ENCODE peak calls at places on chromosome 7, in six cellular contexts. X is IMR-90, S is H1, F is neuronal stem cell, K is mesenchymal stem cell, J is trophoblast cell. C is an unnamed sample.

GRCh38 chr7:82506702-82507101 is 63.1 kb upstream of the CACNA2D1 start:
- DNase-seq in J (no peak), X (peak), K (peak), F (no peak), S (no peak), C (peak)

GRCh38 chr7:148328906-148329305 is 261.7 kb upstream of the C7orf33 start:
- DNase-seq in J (no peak), S (no peak), F (no peak), X (no peak), K (no peak), C (no peak)

GRCh38 chr7:31082450-31082849 is 30.3 kb downstream of the ADCYAP1R1 start:
- DNase-seq in X (no peak), J (no peak), S (no peak), K (no peak), F (no peak), C (no peak)

GRCh38 chr7:32936686-32937085 is 20.6 kb upstream of the FKBP9 start:
- DNase-seq in X (no peak), K (no peak), J (no peak), S (no peak), F (no peak), C (no peak)

GRCh38 chr7:88835147-88835728 is 39.7 kb upstream of the TEX47 start:
- DNase-seq in J (no peak), K (no peak), S (peak), F (peak), X (no peak), C (no peak)

GRCh38 chr7:142308918-142309317 is 51.1 kb upstream of the PRSS58 start:
- DNase-seq in J (no peak), K (no peak), F (no peak), X (no peak), S (no peak), C (no peak)

GRCh38 chr7:144908943-144909556 is 73.2 kb upstream of the TPK1 start:
- DNase-seq in F (no peak), J (no peak), X (no peak), K (no peak), S (no peak), C (peak)

GRCh38 chr7:73971701-73972341 is 56.2 kb upstream of the ELN start:
- DNase-seq in K (no peak), F (no peak), S (peak), J (no peak), X (no peak), C (peak)

GRCh38 chr7:70494225-70494877 is 637.6 kb upstream of the GALNT17 start:
- DNase-seq in J (no peak), X (no peak), K (no peak), F (no peak), S (no peak), C (no peak)

GRCh38 chr7:129779602-129780256 is 168.2 kb downstream of the NRF1 start:
- DNase-seq in K (no peak), X (no peak), J (peak), F (peak), S (no peak), C (no peak)

GRCh38 chr7:37352974-37353948 is 95.4 kb downstream of the ELMO1 start:
- DNase-seq in S (peak), F (no peak), X (no peak), J (no peak), K (no peak), C (peak)

GRCh38 chr7:142811154-142811737 is 40.5 kb downstream of the PRSS2 start:
- DNase-seq in J (no peak), S (no peak), K (peak), F (peak), X (peak), C (no peak)

GRCh38 chr7:13421779-13422178 is 567.7 kb downstream of the ETV1 start:
- DNase-seq in J (no peak), K (no peak), S (no peak), F (no peak), X (no peak), C (no peak)

GRCh38 chr7:42222891-42223290 is 14.1 kb downstream of the GLI3 start:
- DNase-seq in F (no peak), X (no peak), J (no peak), S (no peak), K (peak), C (peak)

GRCh38 chr7:46168671-46169383 is 247.8 kb upstream of the IGFBP3 start:
- DNase-seq in F (no peak), J (peak), S (no peak), X (peak), K (no peak), C (no peak)

GRCh38 chr7:6106140-6106904 is 75.1 kb downstream of the ANKRD61 start:
- DNase-seq in J (peak), X (peak), F (no peak), K (peak), S (no peak), C (no peak)

GRCh38 chr7:138569418-138569817 is 109.4 kb downstream of the TRIM24 start:
- DNase-seq in F (no peak), J (no peak), X (no peak), S (no peak), K (no peak), C (no peak)

GRCh38 chr7:127447326-127447945 is 54.9 kb upstream of the ZNF800 start:
- DNase-seq in K (peak), J (peak), X (peak), S (peak), F (no peak), C (peak)

GRCh38 chr7:140009735-140010134 is 53.0 kb downstream of the PARP12 start:
- DNase-seq in F (no peak), S (no peak), X (no peak), J (no peak), K (no peak), C (no peak)

GRCh38 chr7:106644999-106645398 is 16.0 kb downstream of the CCDC71L start:
- DNase-seq in J (no peak), K (no peak), S (no peak), F (no peak), X (no peak), C (no peak)

GRCh38 chr7:118182618-118183253 is 1.2 kb upstream of the LSM8 start:
- DNase-seq in J (no peak), X (no peak), F (no peak), S (no peak), K (peak), C (no peak)

GRCh38 chr7:48876087-48876486 is 48.3 kb upstream of the CDC14C start:
- DNase-seq in X (no peak), F (no peak), J (no peak), K (no peak), S (no peak), C (no peak)

DNA sequence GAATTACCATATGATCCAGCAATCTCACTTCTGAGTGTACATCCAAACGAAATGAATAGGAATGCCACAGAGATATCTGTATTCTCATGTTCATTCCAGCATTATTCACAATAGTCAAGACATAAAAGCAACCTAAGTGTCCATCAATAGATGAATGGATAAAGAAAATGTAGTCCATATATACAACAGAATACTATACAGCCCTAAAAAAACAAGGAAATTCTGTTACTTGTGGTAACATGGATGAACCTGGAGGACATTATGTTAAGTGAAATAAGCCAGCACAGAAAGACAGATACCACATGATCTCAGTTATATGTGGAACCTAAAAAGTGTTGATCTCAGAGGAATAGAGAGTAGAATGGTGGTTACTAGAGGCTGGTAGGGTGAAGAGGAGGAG is 26.7 kb downstream of the TSPAN12 start:
- DNase-seq in K (no peak), S (no peak), X (no peak), J (no peak), F (no peak), C (no peak)
- H3K14ac ChIP-seq in K (no peak), S (no peak), X (no peak), J (no peak), F (no peak), C (no peak)

GRCh38 chr7:159296093-159296681 is 151.5 kb upstream of the VIPR2 start:
- DNase-seq in X (no peak), F (no peak), S (no peak), K (no peak), J (no peak), C (no peak)
- H3K14ac ChIP-seq in X (no peak), F (no peak), S (no peak), K (no peak), J (no peak), C (no peak)

DNA sequence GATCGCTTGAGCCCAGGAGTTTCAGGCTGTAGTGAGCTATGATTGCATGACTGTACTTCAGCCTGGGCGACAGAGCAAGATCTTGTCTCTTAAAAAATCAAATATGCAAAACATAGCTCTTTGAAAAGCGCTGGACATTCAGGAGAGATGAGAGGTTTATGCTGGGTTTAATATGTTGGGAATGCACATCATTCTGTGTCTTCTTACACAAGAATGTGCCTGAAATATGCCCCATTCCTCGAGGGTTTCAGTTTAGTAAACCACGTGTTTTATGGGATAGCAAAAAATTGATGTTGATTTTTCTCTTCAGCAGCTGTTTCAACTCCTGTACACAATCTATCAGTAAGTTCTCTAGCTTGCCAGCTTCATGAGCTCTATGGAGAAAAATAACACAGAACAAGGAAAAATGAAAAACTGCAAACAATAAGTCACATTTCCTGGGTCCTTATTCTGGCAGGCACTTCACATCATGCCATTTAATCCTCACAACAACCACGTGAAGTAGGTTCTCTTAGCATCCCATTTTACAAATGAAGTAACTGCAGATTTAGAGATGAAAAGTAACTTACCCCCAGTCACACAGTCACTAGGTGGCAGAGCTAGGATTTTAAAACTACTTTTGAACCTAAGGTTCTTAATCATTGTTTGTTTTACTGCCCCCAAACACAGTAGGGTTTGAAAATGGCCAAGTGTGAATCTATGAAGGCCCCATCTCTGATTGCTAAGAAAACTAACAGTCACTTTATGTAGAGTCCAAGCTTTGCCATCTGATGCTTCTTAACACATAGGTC is 423.6 kb downstream of the PHTF2 start:
- DNase-seq in X (peak), F (no peak), S (no peak), K (peak), J (peak), C (no peak)
- H3K14ac ChIP-seq in X (peak), F (no peak), S (no peak), K (no peak), J (no peak), C (no peak)

DNA sequence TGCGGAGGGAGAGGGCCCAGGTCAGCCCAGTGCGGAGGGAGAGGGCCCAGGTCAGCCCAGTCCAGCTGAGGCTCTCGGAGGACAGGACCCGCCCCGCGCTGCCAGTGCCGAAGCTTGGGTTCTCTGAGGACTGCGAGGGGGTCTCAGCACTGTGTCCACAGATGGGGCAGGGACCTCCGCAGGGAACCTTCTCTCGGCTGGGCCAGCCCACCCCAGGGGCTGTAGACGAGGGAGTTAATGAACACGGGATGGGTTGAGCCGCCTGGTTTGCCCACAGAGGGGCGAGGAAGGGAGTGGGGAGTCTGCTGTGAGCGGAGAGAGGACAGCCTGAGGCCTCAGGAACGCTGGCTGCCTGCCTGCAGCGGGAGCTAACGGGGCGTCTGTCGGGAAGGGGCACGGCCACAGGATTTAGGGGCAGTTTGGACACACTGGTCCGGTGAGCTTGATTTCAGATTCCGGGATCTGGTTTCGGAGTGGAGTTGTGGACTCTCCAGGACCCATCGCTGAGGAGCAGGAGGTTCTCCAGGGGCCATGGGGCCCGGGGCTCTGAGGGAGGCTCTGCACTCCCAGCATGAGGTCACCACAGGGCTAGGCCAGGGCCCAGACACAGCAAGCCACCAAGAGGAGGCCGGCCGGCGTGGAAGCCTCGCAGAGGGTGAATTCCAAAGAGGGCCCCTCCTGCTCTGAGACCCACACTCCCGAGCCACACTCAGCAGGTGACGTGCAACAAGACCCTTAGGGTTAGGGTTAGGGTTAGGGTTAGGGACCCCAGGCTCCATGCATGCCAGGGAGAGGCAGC is 19.1 kb upstream of the FAM20C start:
- DNase-seq in J (no peak), X (no peak), K (no peak), F (no peak), S (no peak), C (no peak)
- H3K14ac ChIP-seq in J (no peak), X (no peak), K (no peak), F (peak), S (no peak), C (no peak)

GRCh38 chr7:27107391-27107900 is 5.0 kb upstream of the HOXA2 start:
- DNase-seq in J (no peak), K (peak), S (no peak), X (peak), F (no peak), C (no peak)
- H3K14ac ChIP-seq in J (no peak), K (no peak), S (no peak), X (peak), F (no peak), C (no peak)

GRCh38 chr7:157944051-157944450 is 607.2 kb downstream of the DNAJB6 start:
- DNase-seq in X (no peak), K (no peak), J (no peak), F (no peak), S (no peak), C (no peak)

GRCh38 chr7:157947504-157947903 is 610.7 kb downstream of the DNAJB6 start:
- DNase-seq in F (no peak), K (no peak), J (no peak), X (no peak), S (no peak), C (no peak)

GRCh38 chr7:157945401-157945800 is 608.6 kb downstream of the DNAJB6 start:
- DNase-seq in F (no peak), J (no peak), K (no peak), S (no peak), X (no peak), C (no peak)

GRCh38 chr7:157944734-157945291 is 608.0 kb downstream of the DNAJB6 start:
- DNase-seq in X (no peak), K (no peak), F (no peak), S (no peak), J (no peak), C (no peak)

DNA sequence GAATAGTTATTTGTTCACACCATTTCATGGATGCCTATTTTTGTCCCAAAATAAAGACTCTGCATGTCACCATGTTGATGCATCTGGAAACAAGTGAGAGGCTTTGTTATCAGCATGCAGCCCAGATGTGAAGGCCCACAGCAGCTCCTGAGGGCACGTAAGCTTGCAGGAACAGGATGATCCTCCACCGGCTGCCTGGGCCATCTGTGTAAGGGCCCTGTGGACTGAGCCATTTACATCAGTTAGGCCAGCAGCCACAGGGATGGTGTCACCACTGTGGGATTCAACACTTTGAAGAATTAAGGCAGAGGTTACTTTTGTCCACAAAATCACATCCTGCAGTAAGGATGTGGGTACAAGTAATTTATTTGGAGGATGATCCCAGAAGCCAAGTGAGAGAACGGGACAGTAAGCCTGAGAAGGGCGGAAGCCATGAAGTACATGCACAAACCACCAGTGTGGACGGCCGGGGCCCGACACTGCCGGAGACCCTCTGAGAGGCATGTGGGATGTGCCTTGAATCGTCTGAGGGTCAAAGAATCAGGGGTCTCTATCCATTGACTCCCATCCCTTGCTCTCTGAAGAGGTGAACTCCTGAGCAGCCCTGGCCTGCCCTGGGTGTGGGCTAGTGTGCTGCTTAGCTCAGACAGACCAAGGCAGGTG is 609.7 kb downstream of the DNAJB6 start:
- DNase-seq in J (no peak), F (no peak), K (no peak), X (no peak), S (no peak), C (no peak)
- H3K14ac ChIP-seq in J (no peak), F (no peak), K (no peak), X (no peak), S (no peak), C (no peak)

GRCh38 chr7:121002-121401 is 71.4 kb upstream of the FAM20C start:
- DNase-seq in K (no peak), S (no peak), F (no peak), X (no peak), J (no peak), C (no peak)
- H3K14ac ChIP-seq in K (no peak), S (no peak), F (peak), X (no peak), J (no peak), C (no peak)

DNA sequence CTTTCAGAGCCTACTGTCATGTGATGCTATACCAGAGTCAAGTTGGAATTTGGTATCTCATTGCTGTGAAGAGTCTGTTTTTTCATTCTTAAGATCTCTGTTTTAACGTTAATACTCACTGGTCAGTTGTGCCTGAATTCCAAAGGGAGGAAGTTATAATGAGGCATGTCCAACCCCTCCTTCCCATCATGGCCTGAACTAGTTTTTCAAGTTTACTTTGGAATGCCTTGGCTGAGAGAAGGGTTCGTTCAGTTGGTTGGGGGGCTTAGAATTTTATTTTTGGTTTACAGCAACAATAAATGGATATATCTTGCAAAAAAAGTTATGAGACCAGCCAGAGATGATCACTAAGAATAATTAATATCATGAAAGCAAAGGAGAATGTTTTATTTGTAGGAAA is 24.0 kb downstream of the FAM237B start:
- DNase-seq in S (no peak), X (no peak), F (no peak), K (no peak), J (no peak), C (no peak)
- H3K14ac ChIP-seq in S (no peak), X (no peak), F (no peak), K (no peak), J (no peak), C (no peak)

DNA sequence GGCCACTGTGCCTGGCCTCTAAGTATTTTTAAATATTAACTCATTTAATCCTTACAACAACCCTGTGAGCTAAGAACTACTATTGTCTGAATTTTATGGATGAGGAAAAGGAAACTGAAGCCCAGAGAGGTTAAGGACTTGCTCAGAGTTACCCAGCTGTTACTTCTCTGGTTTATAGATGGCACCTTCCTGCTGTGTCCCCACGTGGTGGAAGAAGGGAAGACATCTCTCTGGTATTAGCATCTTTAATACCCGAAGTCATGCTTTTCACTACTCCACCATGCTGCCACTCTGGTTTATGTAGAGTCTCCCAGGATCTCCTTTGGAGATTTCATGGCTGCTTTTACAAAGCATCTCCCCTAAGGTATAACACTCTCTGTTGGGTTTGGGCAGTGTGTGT is 105.5 kb upstream of the MKLN1 start:
- DNase-seq in S (no peak), J (no peak), X (no peak), F (no peak), K (no peak), C (no peak)
- H3K14ac ChIP-seq in S (no peak), J (no peak), X (no peak), F (no peak), K (no peak), C (no peak)